ENCODE peak calls at places on chromosomes 3 and 15, in eight cellular contexts. I is fibroblast of the aortic adventitia; L is endothelial cell of umbilical vein; X is CD8-positive, alpha-beta T cell; Q is fibroblast of villous mesenchyme; B is transverse colon; R is GM12865; T is cardiac muscle cell. P is an unnamed sample.

GRCh38 chr3:117706037-117706436 is 996.5 kb downstream of the TUSC7 start:
- DNase-seq in I (peak; percentile 96), L (no peak), X (no peak), Q (peak; percentile 77), B (no peak), R (no peak), T (peak; percentile 11), P (no peak)

GRCh38 chr3:187567741-187568140 is 102.5 kb downstream of the SST start:
- DNase-seq in I (peak; percentile 82), L (no peak), X (no peak), Q (peak; percentile 69), B (no peak), R (no peak), T (peak; percentile 88), P (no peak)

GRCh38 chr3:187798126-187798525 is 52.9 kb upstream of the BCL6 start:
- DNase-seq in I (no peak), L (no peak), X (no peak), Q (no peak), B (no peak), R (no peak), T (no peak), P (no peak)

GRCh38 chr3:9280477-9281219 is 31.2 kb upstream of the SRGAP3 start:
- DNase-seq in I (peak; percentile 68), L (no peak), X (no peak), Q (peak; percentile 27), B (no peak), R (no peak), T (peak; percentile 49), P (no peak)

GRCh38 chr15:47872869-47873301 is 155.6 kb downstream of the SEMA6D start:
- DNase-seq in I (no peak), L (no peak), X (no peak), Q (peak; percentile 10), B (no peak), R (no peak), T (peak; percentile 13), P (no peak)

GRCh38 chr15:66278061-66278460 is 15.3 kb upstream of the DIS3L start:
- DNase-seq in I (no peak), L (no peak), X (no peak), Q (no peak), B (no peak), R (no peak), T (no peak), P (peak; percentile 42)

GRCh38 chr3:59607628-59608027 is 557.8 kb upstream of the CFAP20DC start:
- DNase-seq in I (peak; percentile 11), L (no peak), X (no peak), Q (peak; percentile 36), B (no peak), R (no peak), T (peak; percentile 7), P (no peak)

GRCh38 chr3:153219147-153219546 is 57.1 kb downstream of the RAP2B start:
- DNase-seq in I (peak; percentile 32), L (no peak), X (no peak), Q (peak; percentile 35), B (no peak), R (no peak), T (peak; percentile 27), P (no peak)

GRCh38 chr3:44887101-44887500 is 12.7 kb downstream of the TGM4 start:
- DNase-seq in I (no peak), L (no peak), X (no peak), Q (no peak), B (no peak), R (no peak), T (no peak), P (no peak)

GRCh38 chr15:31489801-31490646 is 163.4 kb downstream of the KLF13 start:
- DNase-seq in I (peak; percentile 75), L (peak; percentile 40), X (no peak), Q (peak; percentile 66), B (peak; percentile 43), R (peak; percentile 75), T (peak; percentile 77), P (peak; percentile 49)

GRCh38 chr3:114606336-114606735 is 312.5 kb downstream of the TIGIT start:
- DNase-seq in I (no peak), L (peak; percentile 79), X (no peak), Q (peak; percentile 60), B (no peak), R (no peak), T (no peak), P (no peak)

GRCh38 chr15:83275412-83275811 is 9.1 kb downstream of the BNC1 start:
- DNase-seq in I (no peak), L (no peak), X (no peak), Q (no peak), B (no peak), R (no peak), T (no peak), P (no peak)

GRCh38 chr3:23781871-23782270 is 23.9 kb upstream of the UBE2E1 start:
- DNase-seq in I (no peak), L (no peak), X (no peak), Q (no peak), B (no peak), R (no peak), T (no peak), P (no peak)

GRCh38 chr3:49609815-49610214 is 55.5 kb downstream of the BSN start:
- DNase-seq in I (no peak), L (no peak), X (no peak), Q (no peak), B (no peak), R (no peak), T (no peak), P (no peak)

GRCh38 chr3:189728915-189729314 is 97.7 kb downstream of the TP63 start:
- DNase-seq in I (no peak), L (no peak), X (no peak), Q (no peak), B (no peak), R (no peak), T (no peak), P (no peak)

GRCh38 chr3:27544372-27544865 is 60.2 kb upstream of the SLC4A7 start:
- DNase-seq in I (peak; percentile 91), L (peak; percentile 70), X (no peak), Q (peak; percentile 62), B (no peak), R (no peak), T (peak; percentile 79), P (peak; percentile 79)

GRCh38 chr3:176562381-176562780 is 634.9 kb downstream of the TBL1XR1 start:
- DNase-seq in I (no peak), L (no peak), X (no peak), Q (no peak), B (no peak), R (no peak), T (no peak), P (no peak)

GRCh38 chr3:62252614-62253147 is 120.7 kb downstream of the FEZF2 start:
- DNase-seq in I (peak; percentile 41), L (no peak), X (no peak), Q (no peak), B (no peak), R (no peak), T (peak; percentile 32), P (no peak)

GRCh38 chr3:52246728-52247454 is 1.3 kb downstream of the PPM1M start:
- DNase-seq in I (no peak), L (no peak), X (no peak), Q (no peak), B (no peak), R (peak; percentile 33), T (no peak), P (peak; percentile 87)

GRCh38 chr15:39588531-39589192 is 7.8 kb downstream of the THBS1 start:
- DNase-seq in I (peak; percentile 34), L (peak; percentile 66), X (no peak), Q (peak; percentile 28), B (no peak), R (no peak), T (peak; percentile 43), P (no peak)

GRCh38 chr15:25947336-25948080 is 84.4 kb upstream of the ATP10A start:
- DNase-seq in I (peak; percentile 6), L (no peak), X (no peak), Q (no peak), B (no peak), R (no peak), T (no peak), P (no peak)

GRCh38 chr15:61389334-61390028 is 160.4 kb upstream of the RORA start:
- DNase-seq in I (no peak), L (no peak), X (no peak), Q (no peak), B (no peak), R (no peak), T (no peak), P (no peak)

GRCh38 chr3:3170998-3171397 is 8.5 kb downstream of the CRBN start:
- DNase-seq in I (peak; percentile 46), L (peak; percentile 76), X (no peak), Q (peak; percentile 48), B (no peak), R (peak; percentile 42), T (peak; percentile 50), P (no peak)
- TF ChIP-seq CTCF in I (peak; percentile 44), L (peak; percentile 31), X (peak; percentile 62), Q (peak; percentile 38), B (peak; percentile 35), R (peak; percentile 20), T (peak; percentile 41), P (no peak)

DNA sequence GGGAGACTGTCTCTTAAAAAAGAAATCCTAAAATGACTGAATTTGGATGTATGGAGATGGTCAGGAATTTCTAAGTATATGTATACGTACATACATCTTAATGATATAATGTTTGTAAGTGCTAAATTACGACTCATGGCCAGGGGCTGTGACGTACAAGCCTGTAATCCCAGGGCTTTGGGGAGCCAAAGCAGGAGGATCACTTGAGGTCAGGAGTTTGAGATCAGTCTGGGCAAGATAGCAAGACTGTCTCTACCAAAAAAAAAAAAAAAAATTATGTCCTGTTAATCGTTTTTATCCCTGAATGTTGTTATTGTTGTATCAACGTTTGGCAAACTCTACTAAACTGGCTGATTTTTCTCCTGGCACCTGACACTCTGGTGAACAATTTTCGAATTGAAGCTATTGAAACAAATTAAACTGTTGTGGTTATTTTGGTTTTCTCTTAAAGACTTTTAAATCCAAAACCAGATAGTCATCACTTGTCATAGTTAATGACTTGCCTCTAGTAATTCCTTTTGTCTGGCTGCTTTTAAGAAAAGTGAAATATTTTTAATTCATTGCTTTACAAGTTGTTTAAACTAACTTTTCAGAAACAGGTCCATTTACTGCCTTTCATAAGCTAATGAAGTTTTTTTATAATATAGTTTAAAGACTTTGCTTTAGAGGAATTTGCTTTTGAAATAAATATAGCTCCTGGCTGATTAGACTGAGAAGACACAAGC is 7.0 kb downstream of the MORF4L1 start:
- DNase-seq in I (no peak), L (no peak), X (no peak), Q (peak; percentile 87), B (no peak), R (no peak), T (peak; percentile 20), P (no peak)
- H3K4me3 ChIP-seq in I (no peak overlapping the region), L (no peak overlapping the region), X (no peak overlapping the region), Q (no peak overlapping the region), B (no peak overlapping the region), R (no peak overlapping the region), T (peak overlapping the region; percentile 8), P (no peak overlapping the region)

GRCh38 chr3:139044366-139045210 is at the start of gene PRR23C:
- DNase-seq in I (no peak), L (no peak), X (no peak), Q (no peak), B (no peak), R (no peak), T (no peak), P (no peak)
- TF ChIP-seq CTCF in I (no peak), L (no peak), X (no peak), Q (peak; percentile 8), B (no peak), R (no peak), T (no peak), P (no peak)

DNA sequence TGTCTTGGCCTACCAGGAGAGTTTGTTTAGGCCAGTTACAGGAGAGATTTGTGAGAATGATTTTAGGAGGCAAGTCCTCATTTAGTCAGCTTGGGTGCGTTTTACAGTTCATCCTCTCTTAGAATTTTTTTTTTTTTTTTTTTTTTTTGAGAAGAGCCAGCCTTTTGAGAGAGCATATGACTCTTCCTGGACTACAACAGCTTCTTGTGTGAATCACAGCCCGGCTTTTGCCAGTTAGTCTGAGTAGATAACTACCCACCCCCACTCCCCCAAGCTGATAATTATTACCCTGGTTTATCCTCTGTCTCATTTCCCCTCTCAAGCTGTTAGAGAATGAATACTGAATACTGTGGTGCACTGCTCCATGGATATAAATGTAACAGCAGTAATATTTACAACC is 7.8 kb downstream of the CHD2 start:
- DNase-seq in I (peak; percentile 93), L (peak; percentile 86), X (peak; percentile 48), Q (peak; percentile 78), B (no peak), R (no peak), T (peak; percentile 88), P (no peak)
- H3K4me3 ChIP-seq in I (peak overlapping the region; percentile 29), L (peak overlapping the region; percentile 42), X (peak overlapping the region; percentile 9), Q (peak overlapping the region; percentile 61), B (no peak overlapping the region), R (no peak overlapping the region), T (peak overlapping the region; percentile 4), P (no peak overlapping the region)